ENCODE peak calls at places on chromosomes 2 and 18, in six cellular contexts. C is suprapubic skin, G is psoas muscle, F is stomach, H is PC-3, X is uterus. N is an unnamed sample.

GRCh38 chr2:213202006-213202405 is 50.6 kb upstream of the IKZF2 start:
- DNase-seq in G (no peak), C (no peak), F (no peak), X (no peak), H (no peak), N (no peak)

GRCh38 chr18:58525928-58526424 is 102.9 kb downstream of the ALPK2 start:
- DNase-seq in H (no peak), F (no peak), C (no peak), G (no peak), X (no peak), N (no peak)

GRCh38 chr18:38297910-38298309 is 732.3 kb upstream of the CELF4 start:
- DNase-seq in G (no peak), X (no peak), H (no peak), C (no peak), F (no peak), N (no peak)

GRCh38 chr2:65130440-65131175 is 702 bp upstream of the RAB1A start:
- DNase-seq in H (no peak), F (no peak), C (no peak), G (no peak), X (no peak), N (no peak)

GRCh38 chr2:120374821-120375220 is 28.9 kb downstream of the INHBB start:
- DNase-seq in C (no peak), X (no peak), F (no peak), G (no peak), H (no peak), N (peak)

GRCh38 chr2:202109737-202110184 is 36.7 kb downstream of the KIAA2012 start:
- DNase-seq in F (no peak), X (peak), H (no peak), G (peak), C (peak), N (peak)

GRCh38 chr18:8499810-8500663 is 109.2 kb upstream of the RAB12 start:
- DNase-seq in F (no peak), X (no peak), H (peak), C (no peak), G (no peak), N (no peak)

GRCh38 chr2:10026940-10027569 is 16.3 kb upstream of the KLF11 start:
- DNase-seq in X (no peak), C (no peak), H (no peak), F (no peak), G (no peak), N (no peak)

GRCh38 chr2:158600155-158600802 is 143.5 kb downstream of the PKP4 start:
- DNase-seq in G (peak), H (peak), F (peak), C (no peak), X (no peak), N (peak)

GRCh38 chr2:24339856-24340262 is 20.5 kb downstream of the ITSN2 start:
- DNase-seq in H (no peak), F (no peak), X (no peak), G (no peak), C (no peak), N (no peak)

GRCh38 chr2:43766006-43766405 is 7.8 kb upstream of the DYNC2LI1 start:
- DNase-seq in C (no peak), F (no peak), G (no peak), H (peak), X (no peak), N (no peak)

GRCh38 chr2:67845557-67846114 is 217.2 kb downstream of the C1D start:
- DNase-seq in C (no peak), X (no peak), H (no peak), G (no peak), F (no peak), N (no peak)

GRCh38 chr2:190517468-190517867 is 17.1 kb downstream of the NEMP2 start:
- DNase-seq in H (no peak), F (no peak), G (no peak), C (no peak), X (no peak), N (no peak)

GRCh38 chr2:236090027-236090382 is 78.2 kb downstream of the GBX2 start:
- DNase-seq in H (no peak), F (no peak), G (no peak), C (no peak), X (no peak), N (no peak)

GRCh38 chr2:149160701-149161217 is 122.3 kb downstream of the LYPD6B start:
- DNase-seq in G (no peak), H (no peak), X (no peak), C (no peak), F (no peak), N (no peak)

GRCh38 chr2:157838442-157839161 is 37.5 kb downstream of the ACVR1 start:
- DNase-seq in X (no peak), C (no peak), H (peak), G (peak), F (peak), N (peak)

GRCh38 chr18:53117851-53118250 is 777.9 kb downstream of the DCC start:
- DNase-seq in C (no peak), F (no peak), G (no peak), X (no peak), H (no peak), N (no peak)

GRCh38 chr2:205892141-205893064 is 193.6 kb downstream of the INO80D start:
- DNase-seq in H (peak), G (no peak), F (peak), X (no peak), C (no peak), N (no peak)

GRCh38 chr2:118982039-118982438 is 40.0 kb downstream of the MARCO start:
- DNase-seq in H (no peak), F (no peak), G (no peak), X (no peak), C (no peak), N (no peak)

GRCh38 chr2:200077838-200078237 is 122.5 kb downstream of the MAIP1 start:
- DNase-seq in X (no peak), G (no peak), F (no peak), C (no peak), H (peak), N (no peak)

GRCh38 chr18:3596324-3597158 is 146.6 kb downstream of the TGIF1 start:
- DNase-seq in H (peak), X (peak), G (peak), C (no peak), F (peak), N (peak)

DNA sequence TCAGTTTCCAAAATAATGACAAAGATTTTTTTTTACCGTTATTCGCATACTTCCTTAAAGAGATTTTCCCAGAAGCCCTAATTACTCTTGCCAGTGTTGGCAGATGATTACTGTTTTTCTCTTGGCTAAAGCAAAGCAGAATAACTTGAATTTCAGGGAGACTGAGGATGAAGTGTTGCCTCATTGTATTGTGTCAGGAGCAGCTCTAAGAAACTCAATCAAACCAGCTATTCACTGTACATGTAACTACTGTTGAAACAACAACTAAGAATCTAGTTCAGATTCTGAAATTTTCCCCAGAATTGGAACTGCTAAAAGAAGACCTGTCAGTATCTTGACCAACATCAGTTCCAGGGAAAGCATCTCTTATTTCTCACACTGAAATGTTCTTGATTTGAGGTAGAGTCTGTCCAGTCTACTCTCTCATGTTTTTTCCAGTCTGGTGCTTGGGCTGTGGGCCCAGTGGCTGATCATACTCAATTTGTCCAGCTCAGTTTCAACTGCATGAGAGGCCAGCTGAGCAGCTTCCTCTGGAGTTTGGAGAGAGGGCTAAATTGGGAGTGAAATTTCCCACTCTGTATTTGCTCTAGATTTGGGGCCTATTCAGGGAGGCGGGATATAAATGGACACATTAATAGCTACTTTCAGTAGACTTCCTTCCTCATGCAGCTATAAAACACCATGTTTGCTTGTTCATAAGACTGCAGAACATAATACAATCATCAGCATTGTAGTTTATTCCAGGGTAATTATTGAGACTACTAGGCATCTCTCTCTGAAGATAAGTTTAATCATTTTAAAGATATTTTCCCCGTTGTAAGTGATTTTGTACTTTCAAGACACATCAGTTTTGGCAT is 78.6 kb downstream of the PPP1R1C start:
- DNase-seq in H (no peak), G (peak), X (peak), C (no peak), F (no peak), N (peak)
- H3K27ac ChIP-seq in H (no peak), G (peak), X (peak), C (peak), F (peak), N (peak)

GRCh38 chr2:44778221-44778654 is 163.3 kb upstream of the SIX3 start:
- DNase-seq in F (no peak), G (no peak), X (no peak), C (no peak), H (no peak), N (peak)
- H3K4me3 ChIP-seq in F (no peak), G (no peak), X (no peak), C (no peak), H (no peak), N (no peak)

DNA sequence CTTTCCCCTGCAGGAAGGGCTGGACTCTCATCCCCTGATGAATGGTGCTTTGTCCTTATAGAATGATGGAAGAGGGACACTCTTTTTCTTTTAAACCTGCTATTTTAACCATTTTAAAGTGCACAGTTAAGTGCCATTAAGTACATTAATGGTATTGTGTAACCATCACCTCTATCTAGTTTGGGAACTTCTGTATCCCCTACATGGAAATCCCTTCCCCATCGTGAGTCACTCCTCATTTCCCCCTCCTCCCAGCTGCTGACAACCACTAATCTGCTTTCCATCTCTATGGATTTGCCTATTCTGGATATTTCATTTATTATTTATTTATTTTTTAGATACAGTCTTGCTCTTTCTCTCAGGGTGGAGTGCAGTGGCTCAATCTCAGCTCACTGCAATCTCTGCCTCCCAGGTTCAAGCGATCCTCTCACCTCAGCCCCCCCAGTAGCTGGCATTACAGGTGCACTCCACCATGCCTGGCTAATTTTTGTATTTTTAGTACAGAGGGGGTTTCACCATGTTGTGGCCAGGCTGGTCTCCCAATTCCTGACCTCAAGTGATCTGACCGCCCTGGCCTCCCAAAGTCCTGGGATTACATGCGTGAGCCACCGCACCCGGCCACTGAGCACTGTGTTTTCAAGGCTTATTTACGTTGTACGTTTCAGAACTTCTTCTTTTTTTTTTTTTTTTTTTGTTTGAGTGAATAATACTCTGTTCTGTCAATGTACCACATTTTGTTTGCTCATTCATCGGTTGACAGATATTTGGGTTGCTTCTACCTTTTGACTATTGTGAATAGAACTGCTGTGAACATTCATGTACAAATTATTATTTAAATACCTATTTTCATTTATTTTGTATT is 15.8 kb downstream of the DGKD start:
- DNase-seq in F (no peak), C (no peak), G (no peak), X (no peak), H (no peak), N (no peak)
- H3K27ac ChIP-seq in F (no peak), C (no peak), G (no peak), X (no peak), H (no peak), N (no peak)

GRCh38 chr2:207163053-207163814 is 2.5 kb downstream of the KLF7 start:
- DNase-seq in X (peak), C (peak), H (peak), G (no peak), F (peak), N (no peak)

GRCh38 chr2:207160115-207160514 is 5.6 kb downstream of the KLF7 start:
- DNase-seq in C (no peak), H (no peak), F (no peak), X (no peak), G (no peak), N (no peak)

GRCh38 chr2:207162319-207162718 is 3.4 kb downstream of the KLF7 start:
- DNase-seq in G (no peak), C (no peak), H (no peak), X (no peak), F (no peak), N (no peak)

GRCh38 chr2:207161724-207162123 is 4.0 kb downstream of the KLF7 start:
- DNase-seq in G (no peak), C (no peak), H (peak), X (no peak), F (no peak), N (no peak)

DNA sequence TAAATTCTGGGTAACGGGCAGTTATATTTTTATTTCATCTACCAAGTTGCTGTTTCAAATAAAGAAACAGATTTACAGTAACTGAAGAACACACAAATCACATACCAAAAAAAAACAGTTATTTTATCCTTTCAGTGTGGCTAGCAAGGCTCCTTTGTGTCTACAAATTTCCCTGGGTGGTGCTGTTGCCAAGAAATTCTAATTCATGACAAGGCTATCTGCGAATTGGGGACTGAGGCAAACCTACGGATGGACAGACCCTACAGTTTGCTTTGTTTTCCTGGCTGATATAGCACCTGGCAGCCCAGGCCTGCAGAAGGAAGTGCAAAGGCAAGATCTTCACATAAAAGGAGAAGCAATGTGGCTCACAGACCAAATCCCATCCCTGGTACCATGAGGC is 4.5 kb downstream of the KLF7 start:
- DNase-seq in X (no peak), C (no peak), G (no peak), F (no peak), H (no peak), N (no peak)
- H3K4me3 ChIP-seq in X (no peak), C (peak), G (no peak), F (no peak), H (peak), N (no peak)

GRCh38 chr2:62292190-62292589 is 96.3 kb downstream of the B3GNT2 start:
- DNase-seq in H (no peak), F (peak), X (no peak), G (no peak), C (no peak), N (no peak)

GRCh38 chr2:62293151-62293489 is 97.2 kb downstream of the B3GNT2 start:
- DNase-seq in F (no peak), G (no peak), X (no peak), C (no peak), H (no peak), N (no peak)

GRCh38 chr2:62291052-62291451 is 95.1 kb downstream of the B3GNT2 start:
- DNase-seq in F (no peak), G (no peak), H (no peak), C (no peak), X (no peak), N (no peak)

GRCh38 chr2:62293490-62294212 is 97.7 kb downstream of the B3GNT2 start:
- DNase-seq in G (peak), H (peak), X (peak), F (peak), C (peak), N (peak)

GRCh38 chr2:62291517-62292137 is 95.7 kb downstream of the B3GNT2 start:
- DNase-seq in H (no peak), C (no peak), G (no peak), F (no peak), X (no peak), N (no peak)
- H3K27ac ChIP-seq in H (no peak), C (no peak), G (no peak), F (peak), X (peak), N (no peak)